ENCODE peak calls at places on chromosomes 13 and 19, in five cellular contexts. One of them, this sample, is unnamed.

GRCh38 chr19:8307965-8308866 is at the start of gene CD320:
- DNase-seq in thoracic aorta: peak; percentile 43
- DNase-seq in fibroblast of the aortic adventitia: peak; percentile 89
- DNase-seq in mammary epithelial cell: peak; percentile 86
- DNase-seq in progenitor cell of endocrine pancreas: peak; percentile 78
- DNase-seq in this sample: peak; percentile 95

GRCh38 chr19:12769689-12770088 is 5.7 kb downstream of the HOOK2 start:
- DNase-seq in thoracic aorta: no peak
- DNase-seq in fibroblast of the aortic adventitia: no peak
- DNase-seq in mammary epithelial cell: no peak
- DNase-seq in progenitor cell of endocrine pancreas: no peak
- DNase-seq in this sample: no peak

GRCh38 chr19:6086081-6086858 is 24.0 kb downstream of the RFX2 start:
- DNase-seq in thoracic aorta: no peak
- DNase-seq in fibroblast of the aortic adventitia: peak; percentile 89
- DNase-seq in mammary epithelial cell: peak; percentile 85
- DNase-seq in progenitor cell of endocrine pancreas: no peak
- DNase-seq in this sample: no peak

GRCh38 chr13:101556676-101557121 is 104.2 kb downstream of the ITGBL1 start:
- DNase-seq in thoracic aorta: no peak
- DNase-seq in fibroblast of the aortic adventitia: peak; percentile 67
- DNase-seq in mammary epithelial cell: no peak
- DNase-seq in progenitor cell of endocrine pancreas: no peak
- DNase-seq in this sample: no peak

GRCh38 chr19:52237197-52237596 is 32.2 kb upstream of the ZNF766 start:
- DNase-seq in thoracic aorta: no peak
- DNase-seq in fibroblast of the aortic adventitia: no peak
- DNase-seq in mammary epithelial cell: no peak
- DNase-seq in progenitor cell of endocrine pancreas: no peak
- DNase-seq in this sample: no peak

GRCh38 chr19:14440049-14440448 is 6.9 kb downstream of the PKN1 start:
- DNase-seq in thoracic aorta: no peak
- DNase-seq in fibroblast of the aortic adventitia: no peak
- DNase-seq in mammary epithelial cell: no peak
- DNase-seq in progenitor cell of endocrine pancreas: no peak
- DNase-seq in this sample: peak; percentile 87

GRCh38 chr19:38245826-38246498 is 10.2 kb downstream of the PPP1R14A start:
- DNase-seq in thoracic aorta: peak; percentile 62
- DNase-seq in fibroblast of the aortic adventitia: peak; percentile 65
- DNase-seq in mammary epithelial cell: no peak
- DNase-seq in progenitor cell of endocrine pancreas: no peak
- DNase-seq in this sample: no peak

GRCh38 chr19:45187421-45188100 is 9.0 kb downstream of the BLOC1S3 start:
- DNase-seq in thoracic aorta: no peak
- DNase-seq in fibroblast of the aortic adventitia: no peak
- DNase-seq in mammary epithelial cell: no peak
- DNase-seq in progenitor cell of endocrine pancreas: no peak
- DNase-seq in this sample: peak; percentile 79

GRCh38 chr19:29587059-29587458 is 19.0 kb upstream of the POP4 start:
- DNase-seq in thoracic aorta: no peak
- DNase-seq in fibroblast of the aortic adventitia: no peak
- DNase-seq in mammary epithelial cell: no peak
- DNase-seq in progenitor cell of endocrine pancreas: no peak
- DNase-seq in this sample: no peak

GRCh38 chr19:44345969-44346368 is 10.5 kb downstream of the ZNF112 start:
- DNase-seq in thoracic aorta: no peak
- DNase-seq in fibroblast of the aortic adventitia: no peak
- DNase-seq in mammary epithelial cell: no peak
- DNase-seq in progenitor cell of endocrine pancreas: no peak
- DNase-seq in this sample: no peak

GRCh38 chr19:14561832-14562351 is 10.0 kb downstream of the NDUFB7 start:
- DNase-seq in thoracic aorta: no peak
- DNase-seq in fibroblast of the aortic adventitia: peak; percentile 37
- DNase-seq in mammary epithelial cell: peak; percentile 81
- DNase-seq in progenitor cell of endocrine pancreas: no peak
- DNase-seq in this sample: peak; percentile 62

GRCh38 chr19:3982701-3983541 is 2.3 kb downstream of the EEF2 start:
- DNase-seq in thoracic aorta: no peak
- DNase-seq in fibroblast of the aortic adventitia: peak; percentile 45
- DNase-seq in mammary epithelial cell: peak; percentile 77
- DNase-seq in progenitor cell of endocrine pancreas: no peak
- DNase-seq in this sample: no peak

GRCh38 chr19:48510421-48511268 is 990 bp downstream of the LMTK3 start:
- DNase-seq in thoracic aorta: no peak
- DNase-seq in fibroblast of the aortic adventitia: peak; percentile 51
- DNase-seq in mammary epithelial cell: no peak
- DNase-seq in progenitor cell of endocrine pancreas: peak; percentile 58
- DNase-seq in this sample: peak; percentile 78

GRCh38 chr19:44752816-44753618 is 4.5 kb downstream of the BCL3 start:
- DNase-seq in thoracic aorta: peak; percentile 80
- DNase-seq in fibroblast of the aortic adventitia: peak; percentile 97
- DNase-seq in mammary epithelial cell: peak; percentile 94
- DNase-seq in progenitor cell of endocrine pancreas: no peak
- DNase-seq in this sample: peak; percentile 96

GRCh38 chr19:1471514-1472107 is 7.4 kb downstream of the C19orf25 start:
- DNase-seq in thoracic aorta: no peak
- DNase-seq in fibroblast of the aortic adventitia: no peak
- DNase-seq in mammary epithelial cell: no peak
- DNase-seq in progenitor cell of endocrine pancreas: no peak
- DNase-seq in this sample: no peak
- TF ChIP-seq CTCF in thoracic aorta: no peak
- TF ChIP-seq CTCF in fibroblast of the aortic adventitia: peak; percentile 14
- TF ChIP-seq CTCF in mammary epithelial cell: no peak
- TF ChIP-seq CTCF in progenitor cell of endocrine pancreas: peak; percentile 20
- TF ChIP-seq CTCF in this sample: peak; percentile 16

GRCh38 chr13:32008518-32009175 is 22.9 kb upstream of the FRY start:
- DNase-seq in thoracic aorta: no peak
- DNase-seq in fibroblast of the aortic adventitia: no peak
- DNase-seq in mammary epithelial cell: no peak
- DNase-seq in progenitor cell of endocrine pancreas: no peak
- DNase-seq in this sample: no peak
- TF ChIP-seq CTCF in thoracic aorta: no peak
- TF ChIP-seq CTCF in fibroblast of the aortic adventitia: no peak
- TF ChIP-seq CTCF in mammary epithelial cell: no peak
- TF ChIP-seq CTCF in progenitor cell of endocrine pancreas: no peak
- TF ChIP-seq CTCF in this sample: no peak

DNA sequence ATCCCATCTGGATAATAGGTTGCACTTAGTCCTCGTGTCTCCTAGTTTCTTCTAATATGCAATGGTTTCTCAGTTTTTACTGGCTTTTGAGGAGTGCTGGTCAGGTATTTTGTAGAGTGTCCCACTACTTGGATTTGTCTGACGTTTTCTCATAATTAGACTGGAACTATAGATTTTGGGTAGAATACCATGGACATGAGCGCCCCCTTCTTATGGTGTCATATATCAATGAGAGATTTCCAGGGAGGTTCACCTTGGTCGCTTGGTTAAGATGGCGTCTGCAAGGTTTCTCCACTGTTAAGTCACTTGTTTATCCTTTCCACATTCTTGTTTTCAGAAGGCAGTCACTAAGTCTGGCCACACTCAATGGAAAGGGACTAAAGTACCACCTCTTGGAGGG is 6.7 kb downstream of the SOHLH2 start:
- DNase-seq in thoracic aorta: no peak
- DNase-seq in fibroblast of the aortic adventitia: peak; percentile 11
- DNase-seq in mammary epithelial cell: no peak
- DNase-seq in progenitor cell of endocrine pancreas: no peak
- DNase-seq in this sample: no peak
- TF ChIP-seq CTCF in thoracic aorta: no peak
- TF ChIP-seq CTCF in fibroblast of the aortic adventitia: no peak
- TF ChIP-seq CTCF in mammary epithelial cell: peak; percentile 35
- TF ChIP-seq CTCF in progenitor cell of endocrine pancreas: no peak
- TF ChIP-seq CTCF in this sample: no peak

DNA sequence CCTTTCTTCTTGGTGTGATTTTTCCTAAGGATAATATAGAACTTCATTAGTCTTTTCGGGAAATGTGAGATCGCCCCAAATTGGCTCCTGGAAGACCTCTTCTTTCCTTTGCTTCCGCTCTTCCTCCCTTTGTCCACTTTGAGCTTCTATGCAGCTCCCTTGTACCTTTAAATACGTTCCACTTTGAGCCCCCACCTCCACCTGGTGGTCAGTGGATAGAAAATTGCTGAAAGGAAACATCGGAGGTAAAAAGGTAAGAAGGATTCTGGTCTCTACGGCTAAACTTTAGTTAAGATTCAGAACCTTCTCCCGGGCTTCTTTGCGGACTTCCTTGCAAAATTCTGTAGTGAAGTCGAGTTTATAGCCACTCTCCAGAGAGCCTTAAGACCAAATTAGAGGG is 55.0 kb upstream of the TM9SF2 start:
- DNase-seq in thoracic aorta: no peak
- DNase-seq in fibroblast of the aortic adventitia: no peak
- DNase-seq in mammary epithelial cell: no peak
- DNase-seq in progenitor cell of endocrine pancreas: no peak
- DNase-seq in this sample: no peak
- TF ChIP-seq CTCF in thoracic aorta: no peak
- TF ChIP-seq CTCF in fibroblast of the aortic adventitia: no peak
- TF ChIP-seq CTCF in mammary epithelial cell: peak; percentile 22
- TF ChIP-seq CTCF in progenitor cell of endocrine pancreas: peak; percentile 42
- TF ChIP-seq CTCF in this sample: no peak

GRCh38 chr13:25756916-25757315 is 294.9 kb downstream of the SHISA2 start:
- DNase-seq in thoracic aorta: no peak
- DNase-seq in fibroblast of the aortic adventitia: no peak
- DNase-seq in mammary epithelial cell: no peak
- DNase-seq in progenitor cell of endocrine pancreas: no peak
- DNase-seq in this sample: no peak
- TF ChIP-seq CTCF in thoracic aorta: no peak
- TF ChIP-seq CTCF in fibroblast of the aortic adventitia: no peak
- TF ChIP-seq CTCF in mammary epithelial cell: peak; percentile 22
- TF ChIP-seq CTCF in progenitor cell of endocrine pancreas: peak; percentile 34
- TF ChIP-seq CTCF in this sample: no peak

GRCh38 chr13:24491853-24492252 is 20.7 kb downstream of the PARP4 start:
- DNase-seq in thoracic aorta: no peak
- DNase-seq in fibroblast of the aortic adventitia: no peak
- DNase-seq in mammary epithelial cell: no peak
- DNase-seq in progenitor cell of endocrine pancreas: no peak
- DNase-seq in this sample: no peak
- TF ChIP-seq CTCF in thoracic aorta: no peak
- TF ChIP-seq CTCF in fibroblast of the aortic adventitia: peak; percentile 21
- TF ChIP-seq CTCF in mammary epithelial cell: no peak
- TF ChIP-seq CTCF in progenitor cell of endocrine pancreas: no peak
- TF ChIP-seq CTCF in this sample: no peak

GRCh38 chr19:18520848-18521691 is 800 bp downstream of the ELL start:
- DNase-seq in thoracic aorta: no peak
- DNase-seq in fibroblast of the aortic adventitia: no peak
- DNase-seq in mammary epithelial cell: no peak
- DNase-seq in progenitor cell of endocrine pancreas: no peak
- DNase-seq in this sample: peak; percentile 58
- TF ChIP-seq CTCF in thoracic aorta: no peak
- TF ChIP-seq CTCF in fibroblast of the aortic adventitia: no peak
- TF ChIP-seq CTCF in mammary epithelial cell: peak; percentile 10
- TF ChIP-seq CTCF in progenitor cell of endocrine pancreas: peak; percentile 32
- TF ChIP-seq CTCF in this sample: no peak